ENCODE peak calls at places on chromosomes 1 and 21, in four cellular contexts. B is spleen, X is BJ, U is pancreas. S is an unnamed sample.

GRCh38 chr1:60073605-60074278 is at the start of gene C1orf87:
- DNase-seq in B (peak; percentile 65), X (no peak), U (peak; percentile 32), S (no peak)

GRCh38 chr1:70044832-70045231 is 160.5 kb downstream of the LRRC40 start:
- DNase-seq in B (no peak), X (peak; percentile 73), U (no peak), S (peak; percentile 47)

GRCh38 chr1:63545780-63546179 is 22.5 kb downstream of the EFCAB7 start:
- DNase-seq in B (no peak), X (no peak), U (no peak), S (no peak)

GRCh38 chr1:81225769-81226602 is 574.7 kb upstream of the ADGRL2 start:
- DNase-seq in B (no peak), X (no peak), U (no peak), S (no peak)

GRCh38 chr21:45818276-45818903 is 163.2 kb upstream of the COL6A1 start:
- DNase-seq in B (no peak), X (peak; percentile 45), U (no peak), S (peak; percentile 58)

GRCh38 chr1:150021191-150021688 is 10.7 kb upstream of the OTUD7B start:
- DNase-seq in B (no peak), X (no peak), U (peak; percentile 64), S (no peak)

GRCh38 chr1:219066631-219067349 is 106.9 kb upstream of the LYPLAL1 start:
- DNase-seq in B (no peak), X (peak; percentile 67), U (no peak), S (peak; percentile 46)

GRCh38 chr1:211126622-211127021 is 7.3 kb downstream of the KCNH1 start:
- DNase-seq in B (no peak), X (peak; percentile 60), U (no peak), S (peak; percentile 35)

GRCh38 chr1:65948609-65949229 is 156.0 kb downstream of the PDE4B start:
- DNase-seq in B (no peak), X (no peak), U (no peak), S (no peak)

GRCh38 chr1:44636711-44637589 is 37.3 kb downstream of the TMEM53 start:
- DNase-seq in B (no peak), X (no peak), U (no peak), S (no peak)

GRCh38 chr1:156691665-156692408 is 13.5 kb downstream of the CRABP2 start:
- DNase-seq in B (no peak), X (no peak), U (no peak), S (no peak)

GRCh38 chr1:162158624-162159271 is 89.3 kb downstream of the NOS1AP start:
- DNase-seq in B (no peak), X (no peak), U (no peak), S (no peak)

GRCh38 chr1:180892675-180893074 is 20.0 kb upstream of the KIAA1614 start:
- DNase-seq in B (no peak), X (no peak), U (no peak), S (no peak)

GRCh38 chr1:161730050-161730564 is 8.8 kb downstream of the FCRLB start:
- DNase-seq in B (no peak), X (no peak), U (no peak), S (no peak)

GRCh38 chr1:161153682-161154337 is at the start of gene UFC1:
- DNase-seq in B (peak; percentile 93), X (peak; percentile 60), U (peak; percentile 80), S (peak; percentile 59)

GRCh38 chr1:169874229-169874628 is 19.5 kb downstream of the SCYL3 start:
- DNase-seq in B (no peak), X (peak; percentile 80), U (no peak), S (peak; percentile 63)

GRCh38 chr1:207414606-207415108 is 39.5 kb upstream of the CR2 start:
- DNase-seq in B (no peak), X (no peak), U (no peak), S (no peak)

GRCh38 chr1:118340928-118341905 is 156.2 kb upstream of the SPAG17 start:
- DNase-seq in B (no peak), X (no peak), U (no peak), S (no peak)

GRCh38 chr1:27161594-27161993 is 6.7 kb upstream of the SLC9A1 start:
- DNase-seq in B (no peak), X (no peak), U (no peak), S (no peak)

GRCh38 chr1:39104158-39105060 is 78.3 kb downstream of the NDUFS5 start:
- DNase-seq in B (no peak), X (no peak), U (no peak), S (no peak)

GRCh38 chr21:37043818-37044217 is 29.1 kb downstream of the PIGP start:
- DNase-seq in B (no peak), X (no peak), U (no peak), S (no peak)

GRCh38 chr1:226444901-226445300 is 37.0 kb upstream of the PARP1 start:
- DNase-seq in B (peak; percentile 82), X (no peak), U (no peak), S (no peak)

GRCh38 chr1:174740248-174740990 is 259.3 kb upstream of the CACYBP start:
- DNase-seq in B (no peak), X (no peak), U (no peak), S (no peak)

GRCh38 chr1:37243368-37244082 is 209.2 kb upstream of the GRIK3 start:
- DNase-seq in B (no peak), X (no peak), U (no peak), S (no peak)

GRCh38 chr1:89125571-89126233 is at the start of gene GBP2:
- DNase-seq in B (peak; percentile 73), X (peak; percentile 51), U (no peak), S (peak; percentile 45)

GRCh38 chr1:107138767-107139445 is 1.9 kb upstream of the NTNG1 start:
- DNase-seq in B (no peak), X (no peak), U (no peak), S (no peak)

GRCh38 chr21:34243562-34243961 is 120.2 kb upstream of the KCNE2 start:
- DNase-seq in B (no peak), X (no peak), U (peak; percentile 19), S (no peak)
- TF ChIP-seq CTCF in B (no peak), X (peak; percentile 61), U (no peak), S (peak; percentile 59)

GRCh38 chr1:2330035-2330434 is 61.3 kb downstream of the MORN1 start:
- DNase-seq in B (no peak), X (no peak), U (no peak), S (no peak)
- TF ChIP-seq CTCF in B (no peak), X (no peak), U (no peak), S (no peak)

DNA sequence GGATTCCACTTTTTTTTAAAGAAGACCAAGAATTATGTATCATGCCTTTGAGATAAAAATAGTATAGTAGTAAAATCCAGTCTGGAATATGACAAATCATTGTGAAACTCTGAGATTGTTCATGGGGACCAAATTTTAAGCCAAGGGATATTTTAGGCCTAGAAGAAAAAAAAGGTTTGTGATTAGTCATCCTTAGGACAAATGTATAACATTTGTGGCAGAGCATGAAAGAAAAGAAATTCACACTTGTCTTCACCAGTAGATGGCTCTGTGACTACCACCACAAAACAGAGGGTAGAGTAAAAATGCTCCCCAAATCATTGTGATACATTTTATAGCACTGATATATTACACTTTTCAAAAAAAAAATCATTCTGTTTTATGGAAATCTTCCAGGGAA is 226.1 kb downstream of the KCTD3 start:
- DNase-seq in B (no peak), X (peak; percentile 89), U (no peak), S (peak; percentile 77)
- TF ChIP-seq CTCF in B (no peak), X (peak; percentile 46), U (no peak), S (peak; percentile 37)

GRCh38 chr1:108877858-108878257 is 1.1 kb downstream of the GPSM2 start:
- DNase-seq in B (no peak), X (no peak), U (no peak), S (no peak)
- TF ChIP-seq CTCF in B (no peak), X (no peak), U (no peak), S (no peak)

DNA sequence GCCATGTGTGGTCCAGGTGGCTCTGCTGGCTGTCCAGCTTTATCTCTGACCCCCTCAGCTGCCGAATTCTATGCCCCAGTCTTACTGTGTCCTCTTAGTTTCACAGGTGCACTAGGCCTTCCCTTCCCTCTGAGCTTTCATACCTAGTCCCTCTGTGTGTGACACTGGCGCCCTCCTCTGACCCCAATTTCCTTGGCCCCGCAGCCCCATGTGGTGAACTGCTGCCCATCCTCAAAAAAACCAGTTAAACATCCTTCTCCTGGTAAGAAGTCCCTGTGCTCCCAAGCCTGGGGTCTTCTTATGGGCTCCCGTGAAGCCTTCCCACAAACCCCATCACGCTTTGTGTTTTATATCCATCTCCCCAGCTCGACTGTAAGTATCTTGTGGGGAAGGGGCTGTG is 93.9 kb upstream of the TSPAN2 start:
- DNase-seq in B (no peak), X (no peak), U (no peak), S (no peak)
- TF ChIP-seq CTCF in B (no peak), X (no peak), U (no peak), S (no peak)

GRCh38 chr1:113488576-113489177 is 98.4 kb downstream of the MAGI3 start:
- DNase-seq in B (no peak), X (no peak), U (no peak), S (no peak)
- TF ChIP-seq CTCF in B (no peak), X (peak; percentile 5), U (no peak), S (peak; percentile 25)

DNA sequence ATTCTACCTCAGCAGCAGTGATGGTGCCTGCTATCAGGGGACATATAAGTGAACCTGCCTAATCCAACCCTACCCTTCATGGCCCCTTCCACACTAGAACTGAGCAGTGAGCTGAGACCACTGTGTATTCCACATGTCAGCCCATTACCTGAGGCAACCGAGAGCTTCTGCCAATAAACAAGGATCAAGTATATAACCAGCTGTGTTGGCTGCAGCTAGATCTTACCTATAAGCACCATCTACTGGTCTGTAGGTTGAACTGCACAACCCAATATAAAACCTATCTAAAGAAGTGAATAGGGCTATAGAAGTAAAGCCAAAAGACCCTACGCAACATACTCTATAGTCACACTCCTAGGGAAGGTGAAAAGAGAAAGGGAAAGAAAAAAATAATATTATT is 376.9 kb downstream of the HHIPL2 start:
- DNase-seq in B (no peak), X (no peak), U (no peak), S (peak; percentile 28)
- TF ChIP-seq CTCF in B (no peak), X (peak; percentile 60), U (peak; percentile 45), S (peak; percentile 70)

GRCh38 chr1:30675289-30675688 is 48.1 kb downstream of the MATN1 start:
- DNase-seq in B (no peak), X (no peak), U (no peak), S (no peak)
- TF ChIP-seq CTCF in B (no peak), X (no peak), U (no peak), S (no peak)